ENCODE peak calls at places on chromosomes 2 and 18, in seven cellular contexts. T is psoas muscle; G is activated naive CD8-positive, alpha-beta T cell treated with anti-CD3 and anti-CD28 coated beads, Interleukin-2, amount 50 U/mL, for 24 hours; X is memory B cell; H is mucosa of descending colon; S is stimulated activated CD4-positive, alpha-beta T cell treated with anti-CD3 and anti-CD28 coated beads, Interleukin-4, amount 100 ng/mL, for 1 hour; I is M059J. V is an unnamed sample.
A peak's percentile ranks its signal among the peaks of the same experiment; 100 is the strongest.

GRCh38 chr2:69549421-69549820 is 94.1 kb downstream of the AAK1 start:
- DNase-seq in H (no peak), S (no peak), I (peak; percentile 64), X (no peak), G (no peak), T (no peak), V (no peak)

GRCh38 chr2:16684676-16685339 is 19.2 kb upstream of the CYRIA start:
- DNase-seq in G (no peak), S (no peak), H (no peak), X (no peak), I (no peak), T (no peak), V (no peak)

GRCh38 chr2:174048238-174048637 is 83.1 kb upstream of the SP3 start:
- DNase-seq in S (no peak), T (no peak), G (no peak), H (no peak), I (no peak), X (no peak), V (no peak)

GRCh38 chr2:118016911-118017310 is 3.0 kb upstream of the CCDC93 start:
- DNase-seq in I (peak; percentile 10), G (no peak), T (no peak), S (peak; percentile 7), X (no peak), H (no peak), V (no peak)

GRCh38 chr2:46118656-46119338 is 178.4 kb upstream of the EPAS1 start:
- DNase-seq in T (no peak), G (no peak), X (no peak), S (no peak), H (no peak), I (peak; percentile 38), V (no peak)

GRCh38 chr18:8813621-8814020 is 108.3 kb downstream of the MTCL1 start:
- DNase-seq in H (no peak), G (no peak), S (no peak), X (no peak), I (peak; percentile 17), T (no peak), V (no peak)

GRCh38 chr2:29241341-29241740 is 126.1 kb downstream of the CLIP4 start:
- DNase-seq in G (no peak), H (no peak), S (no peak), X (no peak), T (no peak), I (no peak), V (no peak)

GRCh38 chr18:48200631-48201336 is 208.4 kb downstream of the ZBTB7C start:
- DNase-seq in S (no peak), X (no peak), I (no peak), H (no peak), T (no peak), G (no peak), V (no peak)

GRCh38 chr18:12308386-12309100 is 502 bp downstream of the TUBB6 start:
- DNase-seq in I (peak; percentile 81), H (peak; percentile 69), T (peak; percentile 91), G (peak; percentile 53), X (no peak), S (peak; percentile 14), V (peak; percentile 74)

GRCh38 chr2:27118525-27119329 is at the start of gene CGREF1:
- DNase-seq in S (peak; percentile 36), H (peak; percentile 19), I (no peak), T (no peak), G (peak; percentile 20), X (no peak), V (peak; percentile 53)

GRCh38 chr2:19746611-19747309 is 155.0 kb downstream of the TTC32 start:
- DNase-seq in I (no peak), H (no peak), S (no peak), G (peak; percentile 10), T (no peak), X (no peak), V (peak; percentile 81)

GRCh38 chr18:58101291-58101706 is 57.3 kb downstream of the NEDD4L start:
- DNase-seq in X (no peak), T (no peak), H (no peak), I (no peak), S (no peak), G (no peak), V (no peak)

GRCh38 chr2:128452536-128453530 is 134.2 kb upstream of the HS6ST1 start:
- DNase-seq in T (no peak), X (no peak), S (no peak), I (no peak), G (no peak), H (no peak), V (no peak)

GRCh38 chr2:157751462-157752058 is 122.9 kb upstream of the ACVR1C start:
- DNase-seq in G (peak; percentile 48), H (peak; percentile 28), S (peak; percentile 37), T (peak; percentile 69), X (no peak), I (peak; percentile 92), V (peak; percentile 6)

GRCh38 chr18:58768293-58768974 is 96.2 kb upstream of the ZNF532 start:
- DNase-seq in H (peak; percentile 80), S (peak; percentile 75), T (peak; percentile 89), G (peak; percentile 80), X (peak; percentile 81), I (peak; percentile 59), V (peak; percentile 87)

GRCh38 chr18:59498687-59499086 is 139.6 kb upstream of the LMAN1 start:
- DNase-seq in G (no peak), I (no peak), X (no peak), H (no peak), T (no peak), S (no peak), V (no peak)

GRCh38 chr2:74552914-74553811 is 579 bp downstream of the LOXL3 start:
- DNase-seq in S (no peak), T (no peak), H (peak; percentile 28), X (no peak), G (no peak), I (peak; percentile 57), V (peak; percentile 47)

GRCh38 chr2:69056071-69056470 is 43.1 kb downstream of the ANTXR1 start:
- DNase-seq in T (no peak), G (no peak), H (no peak), X (no peak), S (no peak), I (no peak), V (no peak)

GRCh38 chr2:169891593-169892298 is 64.5 kb downstream of the UBR3 start:
- DNase-seq in S (no peak), H (no peak), T (no peak), G (no peak), I (peak; percentile 13), X (no peak), V (no peak)

GRCh38 chr2:25671622-25672021 is 1.8 kb downstream of the DTNB start:
- DNase-seq in G (no peak), I (no peak), X (no peak), H (no peak), S (no peak), T (no peak), V (no peak)

GRCh38 chr2:223092667-223093066 is 40.7 kb downstream of the KCNE4 start:
- DNase-seq in H (no peak), T (no peak), G (no peak), S (no peak), I (peak; percentile 18), X (no peak), V (no peak)

GRCh38 chr2:26615336-26616031 is 25.7 kb downstream of the CIB4 start:
- DNase-seq in S (no peak), X (no peak), H (no peak), I (peak; percentile 18), G (no peak), T (no peak), V (no peak)

GRCh38 chr2:127012215-127012614 is 94.7 kb downstream of the BIN1 start:
- DNase-seq in H (no peak), G (no peak), S (no peak), X (no peak), T (no peak), I (no peak), V (no peak)

GRCh38 chr18:75167137-75167536 is 41.8 kb downstream of the PTGR3 start:
- DNase-seq in S (no peak), T (no peak), X (no peak), I (no peak), G (no peak), H (no peak), V (no peak)

GRCh38 chr2:223681125-223681524 is 79.0 kb upstream of the SCG2 start:
- DNase-seq in H (no peak), X (no peak), T (no peak), S (no peak), I (no peak), G (no peak), V (no peak)

GRCh38 chr2:145027073-145027459 is 507.1 kb upstream of the ZEB2 start:
- DNase-seq in I (peak; percentile 75), S (no peak), X (no peak), G (no peak), T (no peak), H (no peak), V (no peak)

GRCh38 chr18:75478996-75479870 is 51.7 kb upstream of the SMIM21 start:
- DNase-seq in H (peak; percentile 21), I (peak; percentile 62), S (no peak), T (no peak), X (peak; percentile 13), G (no peak), V (no peak)

GRCh38 chr2:133633851-133634250 is 65.6 kb upstream of the NCKAP5 start:
- DNase-seq in I (peak; percentile 79), T (no peak), H (no peak), S (no peak), X (no peak), G (no peak), V (no peak)

GRCh38 chr2:68319397-68320117 is at the start of gene CNRIP1:
- DNase-seq in G (peak; percentile 4), H (peak; percentile 42), T (peak; percentile 82), S (peak; percentile 2), I (peak; percentile 82), X (no peak), V (peak; percentile 74)

GRCh38 chr2:101440127-101440738 is 34.7 kb downstream of the RFX8 start:
- DNase-seq in X (no peak), I (no peak), T (no peak), G (no peak), H (no peak), S (no peak), V (no peak)

V was measured in nephron progenitor cell.